ENCODE peak calls at places on chromosomes 11 and 22, in seven cellular contexts. H is transverse colon, E is breast epithelium, Z is Panc1, V is mucosa of descending colon, F is ovary, W is stomach. J is an unnamed sample.
A peak's percentile ranks its signal among the peaks of the same experiment; 100 is the strongest.

GRCh38 chr11:115665345-115665901 is 161.2 kb upstream of the CADM1 start:
- DNase-seq in W (no peak), V (no peak), H (no peak), E (no peak), Z (no peak), F (no peak), J (no peak)

GRCh38 chr11:68454767-68455166 is 5.8 kb upstream of the PPP6R3 start:
- DNase-seq in E (no peak), Z (no peak), H (no peak), F (peak; percentile 17), W (no peak), V (no peak), J (no peak)

GRCh38 chr11:110301032-110301431 is 4.6 kb upstream of the RDX start:
- DNase-seq in W (no peak), E (no peak), Z (no peak), F (no peak), H (no peak), V (no peak), J (no peak)

GRCh38 chr11:106585061-106585460 is 433.2 kb downstream of the GUCY1A2 start:
- DNase-seq in V (no peak), H (no peak), F (no peak), Z (no peak), E (no peak), W (no peak), J (no peak)

GRCh38 chr11:3747704-3748103 is 49.6 kb downstream of the NUP98 start:
- DNase-seq in V (no peak), H (no peak), F (no peak), Z (peak; percentile 43), W (no peak), E (no peak), J (peak; percentile 21)

GRCh38 chr22:19044381-19044780 is 77.8 kb downstream of the DGCR2 start:
- DNase-seq in H (no peak), E (no peak), W (no peak), Z (no peak), V (no peak), F (no peak), J (no peak)

GRCh38 chr11:105202844-105203548 is 63.4 kb upstream of the CARD18 start:
- DNase-seq in Z (no peak), E (no peak), V (no peak), H (peak; percentile 12), F (no peak), W (no peak), J (peak; percentile 44)

GRCh38 chr11:47607380-47607779 is 13.2 kb upstream of the C1QTNF4 start:
- DNase-seq in V (no peak), E (no peak), F (peak; percentile 43), W (no peak), H (no peak), Z (no peak), J (peak; percentile 47)

GRCh38 chr22:48960981-48961655 is 866.6 kb downstream of the BRD1 start:
- DNase-seq in H (peak; percentile 1), Z (no peak), W (peak; percentile 4), E (no peak), F (no peak), V (peak; percentile 4), J (no peak)

GRCh38 chr22:41668971-41669911 is 19.4 kb downstream of the SNU13 start:
- DNase-seq in Z (peak; percentile 51), V (peak; percentile 25), H (no peak), F (no peak), W (no peak), E (no peak), J (peak; percentile 52)

GRCh38 chr22:46906326-46907045 is 144.0 kb downstream of the TBC1D22A start:
- DNase-seq in E (no peak), V (no peak), H (no peak), Z (no peak), F (no peak), W (no peak), J (no peak)

GRCh38 chr22:46484861-46485595 is 52.4 kb downstream of the CELSR1 start:
- DNase-seq in H (no peak), W (no peak), E (no peak), F (no peak), Z (no peak), V (no peak), J (peak; percentile 82)

GRCh38 chr11:1237128-1237580 is 14.3 kb downstream of the MUC5B start:
- DNase-seq in F (no peak), E (no peak), W (peak; percentile 61), V (peak; percentile 89), H (peak; percentile 90), Z (no peak), J (no peak)

GRCh38 chr22:24170189-24170588 is 11.1 kb upstream of the SUSD2 start:
- DNase-seq in F (no peak), V (no peak), Z (no peak), H (no peak), E (no peak), W (no peak), J (no peak)

GRCh38 chr22:29503811-29504372 is 23.9 kb downstream of the NEFH start:
- DNase-seq in V (no peak), Z (no peak), F (peak; percentile 62), H (peak; percentile 44), W (no peak), E (no peak), J (peak; percentile 19)

GRCh38 chr22:37674951-37675929 is at the start of gene LGALS1:
- DNase-seq in Z (peak; percentile 69), E (peak; percentile 88), V (peak; percentile 96), W (peak; percentile 94), F (peak; percentile 99), H (peak; percentile 95), J (peak; percentile 79)

GRCh38 chr22:42340150-42340549 is 69.7 kb upstream of the TCF20 start:
- DNase-seq in W (no peak), H (no peak), Z (no peak), E (no peak), F (no peak), V (no peak), J (no peak)

GRCh38 chr11:76510060-76511047 is 65.5 kb downstream of the EMSY start:
- DNase-seq in H (no peak), W (no peak), F (no peak), V (no peak), Z (no peak), E (no peak), J (no peak)

GRCh38 chr11:6298605-6299004 is 21.7 kb downstream of the CAVIN3 start:
- DNase-seq in F (no peak), W (peak; percentile 82), E (no peak), Z (no peak), V (no peak), H (peak; percentile 29), J (no peak)

GRCh38 chr22:30994960-30995359 is 25.9 kb downstream of the TUG1 start:
- DNase-seq in V (no peak), E (no peak), W (no peak), H (no peak), Z (no peak), F (no peak), J (no peak)

GRCh38 chr11:83122050-83122449 is 34.9 kb upstream of the PCF11 start:
- DNase-seq in Z (no peak), W (no peak), F (no peak), H (no peak), V (no peak), E (no peak), J (no peak)

GRCh38 chr11:84396521-84396920 is 1110.4 kb upstream of the CCDC90B start:
- DNase-seq in Z (no peak), E (no peak), H (no peak), W (no peak), F (no peak), V (no peak), J (no peak)

DNA sequence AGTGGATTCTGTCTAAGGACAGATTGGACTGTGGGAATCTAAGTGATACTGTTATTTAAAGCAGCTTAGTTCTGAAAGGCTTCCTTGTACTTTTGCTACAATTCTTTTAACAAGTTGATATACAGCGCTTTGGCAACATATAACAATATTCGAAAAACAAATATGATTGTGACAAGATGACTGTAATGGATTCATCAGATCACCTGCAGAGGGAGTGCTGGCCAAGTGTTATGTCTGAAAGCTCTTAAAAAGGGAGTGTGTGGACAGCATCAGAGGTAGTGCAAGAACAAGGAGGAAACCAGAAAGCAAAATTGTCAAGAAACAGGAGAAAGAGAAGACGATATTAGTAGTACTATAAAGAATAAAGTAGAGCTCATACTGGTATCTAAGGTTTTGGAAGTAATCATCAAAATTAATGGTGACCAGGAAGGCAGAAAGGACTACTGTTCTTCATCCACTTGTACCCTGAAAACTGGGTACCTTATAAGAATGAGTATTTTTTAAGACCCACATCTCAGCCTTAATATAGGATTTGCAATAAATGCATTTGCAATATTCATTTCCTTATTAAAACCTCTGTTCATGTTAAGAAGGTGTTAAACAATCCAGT is 1112.0 kb upstream of the CCDC90B start:
- DNase-seq in F (no peak), Z (no peak), W (no peak), V (no peak), H (no peak), E (no peak), J (no peak)
- TF ChIP-seq CTCF in F (no peak), Z (peak; percentile 34), W (no peak), V (no peak), H (no peak), E (no peak), J (peak; percentile 56)

GRCh38 chr11:61903845-61904244 is 12.5 kb upstream of the FADS3 start:
- DNase-seq in F (no peak), E (no peak), Z (no peak), H (no peak), V (no peak), W (no peak), J (no peak)
- H3K4me3 ChIP-seq in F (no peak overlapping the region), E (peak overlapping the region; percentile 32), Z (no peak overlapping the region), H (no peak overlapping the region), V (no peak overlapping the region), W (peak overlapping the region; percentile 14), J (no peak overlapping the region)

GRCh38 chr11:118783724-118784495 is 7.1 kb downstream of the DDX6 start:
- DNase-seq in E (no peak), W (no peak), F (no peak), Z (no peak), V (no peak), H (no peak), J (no peak)

GRCh38 chr11:118774032-118774431 is 16.9 kb downstream of the DDX6 start:
- DNase-seq in Z (no peak), E (no peak), V (no peak), W (no peak), H (no peak), F (no peak), J (no peak)

GRCh38 chr11:118778898-118779297 is 12.1 kb downstream of the DDX6 start:
- DNase-seq in Z (no peak), F (no peak), W (no peak), V (no peak), E (no peak), H (no peak), J (no peak)
- H3K36me3 ChIP-seq in Z (peaks cover 50% of the 10 kb centered on the region), F (no peaks in the 10 kb centered on the region), W (peaks cover 98% of the 10 kb centered on the region), V (no peaks in the 10 kb centered on the region), E (no peaks in the 10 kb centered on the region), H (no peaks in the 10 kb centered on the region), J (no peaks in the 10 kb centered on the region)

GRCh38 chr11:10400856-10401255 is 54.2 kb upstream of the AMPD3 start:
- DNase-seq in H (no peak), V (no peak), F (no peak), Z (no peak), W (no peak), E (no peak), J (no peak)

GRCh38 chr11:10398525-10398924 is 56.5 kb upstream of the AMPD3 start:
- DNase-seq in F (no peak), E (no peak), H (peak; percentile 38), W (no peak), Z (no peak), V (no peak), J (no peak)

GRCh38 chr11:10397226-10397987 is 57.7 kb upstream of the AMPD3 start:
- DNase-seq in W (no peak), H (no peak), V (no peak), Z (no peak), F (no peak), E (no peak), J (no peak)

GRCh38 chr11:10401696-10402392 is 53.2 kb upstream of the AMPD3 start:
- DNase-seq in W (no peak), F (no peak), H (no peak), Z (no peak), V (no peak), E (no peak), J (no peak)

GRCh38 chr11:10401275-10401674 is 53.8 kb upstream of the AMPD3 start:
- DNase-seq in W (no peak), H (no peak), V (no peak), E (no peak), Z (no peak), F (no peak), J (no peak)
- TF ChIP-seq CTCF in W (no peak), H (no peak), V (no peak), E (no peak), Z (no peak), F (no peak), J (no peak)